ENCODE peak calls at places on chromosomes 5 and 9, in seven cellular contexts. K is SK-N-SH, S is HCT116, W is GM12878, B is K562, D is H1, Q is HepG2. U is an unnamed sample.

GRCh38 chr9:89738137-89738932 is 133.5 kb downstream of the GADD45G start:
- DNase-seq in K (no peak), S (no peak), W (no peak), B (no peak), D (no peak), Q (no peak), U (no peak)

GRCh38 chr5:134995850-134996402 is 28.2 kb downstream of the CATSPER3 start:
- DNase-seq in K (peak; percentile 4), S (no peak), W (no peak), B (no peak), D (no peak), Q (no peak), U (no peak)

GRCh38 chr5:142263346-142263745 is 61.5 kb downstream of the SPRY4 start:
- DNase-seq in K (no peak), S (no peak), W (no peak), B (no peak), D (no peak), Q (no peak), U (no peak)

GRCh38 chr9:110078626-110079025 is 129.3 kb downstream of the C9orf152 start:
- DNase-seq in K (no peak), S (no peak), W (no peak), B (no peak), D (no peak), Q (no peak), U (no peak)

GRCh38 chr9:108967916-108968315 is 33.7 kb downstream of the ABITRAM start:
- DNase-seq in K (no peak), S (no peak), W (no peak), B (no peak), D (no peak), Q (no peak), U (no peak)

GRCh38 chr5:160291467-160291866 is 20.9 kb downstream of the CCNJL start:
- DNase-seq in K (no peak), S (no peak), W (no peak), B (no peak), D (no peak), Q (no peak), U (no peak)

GRCh38 chr9:34451545-34451944 is 6.8 kb downstream of the FAM219A start:
- DNase-seq in K (no peak), S (no peak), W (no peak), B (peak; percentile 39), D (no peak), Q (no peak), U (no peak)

GRCh38 chr9:132162764-132163456 is 1.1 kb downstream of the NTNG2 start:
- DNase-seq in K (peak; percentile 72), S (no peak), W (no peak), B (no peak), D (no peak), Q (no peak), U (no peak)

GRCh38 chr9:129894106-129894823 is 59.0 kb downstream of the USP20 start:
- DNase-seq in K (no peak), S (no peak), W (peak; percentile 16), B (no peak), D (no peak), Q (no peak), U (no peak)

GRCh38 chr5:119055267-119055666 is 15.6 kb upstream of the DMXL1 start:
- DNase-seq in K (no peak), S (no peak), W (no peak), B (no peak), D (no peak), Q (no peak), U (no peak)

GRCh38 chr5:124873189-124873588 is 126.8 kb upstream of the ZNF608 start:
- DNase-seq in K (no peak), S (no peak), W (no peak), B (no peak), D (no peak), Q (no peak), U (no peak)

GRCh38 chr5:176837707-176838115 is 27.4 kb downstream of the UNC5A start:
- DNase-seq in K (no peak), S (peak; percentile 61), W (no peak), B (peak; percentile 86), D (peak; percentile 41), Q (peak; percentile 78), U (no peak)

GRCh38 chr5:69217154-69217731 is 17.4 kb upstream of the CDK7 start:
- DNase-seq in K (peak; percentile 98), S (no peak), W (peak; percentile 72), B (peak; percentile 98), D (no peak), Q (no peak), U (no peak)

GRCh38 chr5:39712316-39713223 is 287.8 kb upstream of the DAB2 start:
- DNase-seq in K (no peak), S (no peak), W (no peak), B (no peak), D (no peak), Q (no peak), U (peak; percentile 93)

GRCh38 chr9:33686942-33687341 is 108.4 kb upstream of the PRSS3 start:
- DNase-seq in K (no peak), S (no peak), W (no peak), B (no peak), D (no peak), Q (no peak), U (no peak)

GRCh38 chr9:116549061-116549664 is 137.9 kb upstream of the TRIM32 start:
- DNase-seq in K (no peak), S (peak; percentile 83), W (no peak), B (no peak), D (no peak), Q (peak; percentile 91), U (no peak)

GRCh38 chr5:143887901-143888648 is 76.1 kb downstream of the HMHB1 start:
- DNase-seq in K (no peak), S (no peak), W (no peak), B (no peak), D (no peak), Q (no peak), U (no peak)

GRCh38 chr5:146034127-146034526 is 71.2 kb downstream of the PLAC8L1 start:
- DNase-seq in K (no peak), S (no peak), W (no peak), B (no peak), D (no peak), Q (no peak), U (no peak)

GRCh38 chr9:1513105-1513504 is 462.9 kb downstream of the DMRT2 start:
- DNase-seq in K (no peak), S (no peak), W (no peak), B (no peak), D (no peak), Q (no peak), U (no peak)

GRCh38 chr9:36149197-36149596 is 12.7 kb downstream of the GLIPR2 start:
- DNase-seq in K (peak; percentile 41), S (no peak), W (no peak), B (no peak), D (no peak), Q (no peak), U (no peak)

GRCh38 chr5:180133060-180133459 is 61.5 kb upstream of the RNF130 start:
- DNase-seq in K (no peak), S (no peak), W (no peak), B (no peak), D (no peak), Q (no peak), U (no peak)

GRCh38 chr5:56037531-56038010 is 42.8 kb upstream of the IL6ST start:
- DNase-seq in K (no peak), S (no peak), W (no peak), B (peak; percentile 92), D (no peak), Q (no peak), U (no peak)

GRCh38 chr5:126692971-126693370 is 84.0 kb upstream of the LMNB1 start:
- DNase-seq in K (no peak), S (no peak), W (no peak), B (no peak), D (no peak), Q (no peak), U (no peak)

GRCh38 chr5:171842777-171843053 is 57.1 kb downstream of the SMIM23 start:
- DNase-seq in K (no peak), S (no peak), W (no peak), B (no peak), D (no peak), Q (no peak), U (no peak)

GRCh38 chr9:126674365-126675146 is 60.8 kb downstream of the LMX1B start:
- DNase-seq in K (no peak), S (no peak), W (no peak), B (no peak), D (no peak), Q (no peak), U (no peak)

GRCh38 chr5:107370569-107370968 is 300.2 kb downstream of the EFNA5 start:
- DNase-seq in K (no peak), S (no peak), W (no peak), B (no peak), D (no peak), Q (no peak), U (no peak)

GRCh38 chr9:126508928-126509327 is 104.8 kb upstream of the LMX1B start:
- DNase-seq in K (no peak), S (no peak), W (no peak), B (no peak), D (no peak), Q (no peak), U (no peak)

GRCh38 chr9:94156549-94157407 is 72.5 kb downstream of the PTPDC1 start:
- DNase-seq in K (no peak), S (no peak), W (no peak), B (peak; percentile 25), D (no peak), Q (peak; percentile 80), U (no peak)
- TF ChIP-seq POLR2AphosphoS5 in K (no peak), S (no peak), W (no peak), B (peak; percentile 20), D (no peak), Q (no peak), U (no peak)

DNA sequence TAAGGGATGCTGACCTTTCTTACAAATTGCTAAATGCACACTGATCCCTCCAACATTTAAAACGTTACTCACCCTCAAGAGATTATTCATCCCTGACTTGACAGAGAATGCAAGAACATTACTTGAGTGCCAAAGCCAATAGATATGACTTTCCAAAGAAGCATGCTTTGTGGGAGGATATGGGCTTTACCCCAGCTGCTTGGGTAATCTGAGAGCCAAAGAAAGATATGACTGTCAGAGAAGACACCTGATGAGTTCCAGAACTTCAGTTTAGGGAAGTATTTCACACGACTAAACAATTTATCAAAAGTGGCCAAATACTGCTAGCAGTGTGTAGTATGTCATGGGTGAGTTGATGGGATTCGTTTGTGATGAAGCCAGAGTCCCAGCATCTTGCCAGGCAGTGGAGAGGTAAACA is 7.4 kb upstream of the SPDL1 start:
- DNase-seq in K (no peak), S (no peak), W (no peak), B (no peak), D (no peak), Q (no peak), U (no peak)
- TF ChIP-seq SIN3A in K (peak; percentile 83), S (no peak), W (no peak), B (no peak), D (no peak), Q (no peak), U (no peak)

GRCh38 chr9:121294181-121294743 is 26.3 kb downstream of the GSN start:
- DNase-seq in K (no peak), S (no peak), W (no peak), B (no peak), D (no peak), Q (no peak), U (no peak)
- TF ChIP-seq POLR2AphosphoS5 in K (no peak), S (no peak), W (no peak), B (no peak), D (no peak), Q (no peak), U (no peak)

DNA sequence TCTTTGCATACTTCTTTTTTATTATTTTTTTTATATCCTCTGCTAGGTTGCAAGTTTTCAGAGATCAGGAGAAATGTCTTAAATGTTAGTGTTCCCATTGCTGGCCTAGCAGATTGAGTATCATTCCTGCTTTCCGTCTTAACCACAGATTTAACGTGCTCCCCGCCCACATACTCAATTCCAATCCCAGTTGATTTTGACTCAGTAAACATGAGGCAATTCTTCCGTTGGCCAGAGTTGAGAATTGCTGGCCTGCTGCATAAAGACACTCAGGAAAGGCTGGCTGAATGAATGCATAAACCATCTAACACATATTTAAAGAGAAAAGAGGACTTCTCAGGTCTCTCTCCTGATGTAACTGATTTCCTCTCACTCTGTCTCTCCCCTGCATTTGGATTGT is 46.8 kb upstream of the PLPP6 start:
- DNase-seq in K (no peak), S (no peak), W (no peak), B (no peak), D (no peak), Q (no peak), U (no peak)
- TF ChIP-seq SIN3A in K (no peak), S (no peak), W (no peak), B (no peak), D (no peak), Q (no peak), U (no peak)

U was measured in Panc1.